ENCODE peak calls at places on chromosomes 5 and 9, in five cellular contexts. One of them, this sample, is unnamed.

GRCh38 chr5:168590666-168591065 is 11.5 kb upstream of the PANK3 start:
- DNase-seq in lung: no peak
- DNase-seq in naive thymus-derived CD4-positive, alpha-beta T cell: no peak
- DNase-seq in coronary artery: no peak
- DNase-seq in Peyer's patch: peak
- DNase-seq in this sample: no peak

GRCh38 chr5:171379961-171380360 is 7.7 kb upstream of the NPM1 start:
- DNase-seq in Peyer's patch: no peak
- DNase-seq in coronary artery: no peak
- DNase-seq in lung: no peak
- DNase-seq in naive thymus-derived CD4-positive, alpha-beta T cell: no peak
- DNase-seq in this sample: no peak

GRCh38 chr5:169174923-169175322 is 126.0 kb downstream of the SLIT3 start:
- DNase-seq in naive thymus-derived CD4-positive, alpha-beta T cell: no peak
- DNase-seq in lung: no peak
- DNase-seq in coronary artery: no peak
- DNase-seq in Peyer's patch: no peak
- DNase-seq in this sample: no peak

GRCh38 chr5:87069974-87070608 is 197.6 kb upstream of the RASA1 start:
- DNase-seq in Peyer's patch: no peak
- DNase-seq in coronary artery: no peak
- DNase-seq in naive thymus-derived CD4-positive, alpha-beta T cell: no peak
- DNase-seq in lung: no peak
- DNase-seq in this sample: peak

GRCh38 chr5:172235827-172236749 is 42.1 kb downstream of the EFCAB9 start:
- DNase-seq in Peyer's patch: no peak
- DNase-seq in coronary artery: no peak
- DNase-seq in lung: no peak
- DNase-seq in naive thymus-derived CD4-positive, alpha-beta T cell: no peak
- DNase-seq in this sample: no peak

GRCh38 chr5:126508251-126508961 is 85.2 kb downstream of the GRAMD2B start:
- DNase-seq in Peyer's patch: no peak
- DNase-seq in lung: no peak
- DNase-seq in naive thymus-derived CD4-positive, alpha-beta T cell: no peak
- DNase-seq in coronary artery: no peak
- DNase-seq in this sample: no peak

GRCh38 chr5:52725065-52725746 is 62.5 kb upstream of the ITGA1 start:
- DNase-seq in lung: peak
- DNase-seq in coronary artery: no peak
- DNase-seq in Peyer's patch: no peak
- DNase-seq in naive thymus-derived CD4-positive, alpha-beta T cell: peak
- DNase-seq in this sample: peak

GRCh38 chr9:129584136-129584535 is 36.8 kb downstream of the C9orf50 start:
- DNase-seq in naive thymus-derived CD4-positive, alpha-beta T cell: peak
- DNase-seq in coronary artery: peak
- DNase-seq in Peyer's patch: no peak
- DNase-seq in lung: peak
- DNase-seq in this sample: peak

GRCh38 chr9:124467410-124468060 is 17.3 kb downstream of the ADGRD2 start:
- DNase-seq in naive thymus-derived CD4-positive, alpha-beta T cell: no peak
- DNase-seq in Peyer's patch: peak
- DNase-seq in lung: no peak
- DNase-seq in coronary artery: no peak
- DNase-seq in this sample: no peak

GRCh38 chr9:27945386-27945785 is 372.1 kb upstream of the C9orf72 start:
- DNase-seq in lung: no peak
- DNase-seq in Peyer's patch: no peak
- DNase-seq in naive thymus-derived CD4-positive, alpha-beta T cell: no peak
- DNase-seq in coronary artery: no peak
- DNase-seq in this sample: no peak

GRCh38 chr5:1639757-1640156 is 116.0 kb upstream of the LPCAT1 start:
- DNase-seq in Peyer's patch: no peak
- DNase-seq in lung: no peak
- DNase-seq in naive thymus-derived CD4-positive, alpha-beta T cell: no peak
- DNase-seq in coronary artery: peak
- DNase-seq in this sample: no peak

GRCh38 chr5:146762830-146763229 is 115.7 kb downstream of the PPP2R2B start:
- DNase-seq in lung: no peak
- DNase-seq in coronary artery: no peak
- DNase-seq in Peyer's patch: no peak
- DNase-seq in naive thymus-derived CD4-positive, alpha-beta T cell: no peak
- DNase-seq in this sample: no peak

GRCh38 chr5:167081561-167081960 is 1209.9 kb upstream of the WWC1 start:
- DNase-seq in lung: no peak
- DNase-seq in coronary artery: no peak
- DNase-seq in naive thymus-derived CD4-positive, alpha-beta T cell: no peak
- DNase-seq in Peyer's patch: no peak
- DNase-seq in this sample: no peak

GRCh38 chr5:113202904-113203716 is 226.5 kb downstream of the DCP2 start:
- DNase-seq in coronary artery: peak
- DNase-seq in Peyer's patch: no peak
- DNase-seq in naive thymus-derived CD4-positive, alpha-beta T cell: no peak
- DNase-seq in lung: peak
- DNase-seq in this sample: peak

GRCh38 chr5:139494256-139494655 is 11.7 kb upstream of the STING1 start:
- DNase-seq in lung: no peak
- DNase-seq in Peyer's patch: no peak
- DNase-seq in coronary artery: no peak
- DNase-seq in naive thymus-derived CD4-positive, alpha-beta T cell: no peak
- DNase-seq in this sample: no peak

GRCh38 chr9:130267930-130268329 is 2.4 kb downstream of the HMCN2 start:
- DNase-seq in naive thymus-derived CD4-positive, alpha-beta T cell: no peak
- DNase-seq in lung: no peak
- DNase-seq in coronary artery: no peak
- DNase-seq in Peyer's patch: no peak
- DNase-seq in this sample: no peak

GRCh38 chr5:124923131-124923530 is 176.7 kb upstream of the ZNF608 start:
- DNase-seq in Peyer's patch: no peak
- DNase-seq in coronary artery: no peak
- DNase-seq in lung: no peak
- DNase-seq in naive thymus-derived CD4-positive, alpha-beta T cell: no peak
- DNase-seq in this sample: no peak

GRCh38 chr5:20528471-20528870 is 540.5 kb upstream of the CDH18 start:
- DNase-seq in naive thymus-derived CD4-positive, alpha-beta T cell: no peak
- DNase-seq in coronary artery: no peak
- DNase-seq in Peyer's patch: no peak
- DNase-seq in lung: no peak
- DNase-seq in this sample: no peak

GRCh38 chr5:14871573-14872069 is at the start of gene ANKH:
- DNase-seq in lung: peak
- DNase-seq in naive thymus-derived CD4-positive, alpha-beta T cell: peak
- DNase-seq in Peyer's patch: peak
- DNase-seq in coronary artery: peak
- DNase-seq in this sample: peak
- H3K27ac ChIP-seq in lung: peak
- H3K27ac ChIP-seq in naive thymus-derived CD4-positive, alpha-beta T cell: peak
- H3K27ac ChIP-seq in Peyer's patch: peak
- H3K27ac ChIP-seq in coronary artery: peak
- H3K27ac ChIP-seq in this sample: peak

DNA sequence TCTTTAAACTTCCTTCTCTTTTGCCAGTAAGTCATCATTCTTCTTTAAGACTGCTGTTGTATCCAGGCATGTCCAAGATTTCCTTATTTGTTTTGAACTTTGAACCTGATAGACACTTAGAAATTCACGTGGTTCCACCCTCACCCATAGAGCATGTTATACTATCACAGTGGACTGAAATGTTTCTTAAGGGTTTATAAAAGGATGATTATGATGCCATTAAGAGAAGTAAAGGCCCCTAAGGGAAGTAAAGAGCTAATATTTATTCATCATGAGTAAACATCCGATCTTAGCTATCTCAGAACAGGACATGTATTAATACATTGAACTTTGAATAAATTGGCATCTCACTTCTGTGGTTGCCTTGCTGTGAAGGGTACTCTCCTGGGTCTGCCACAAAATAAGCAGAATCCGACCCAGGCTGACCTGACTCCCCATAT is 49.8 kb downstream of the PRKACG start:
- DNase-seq in Peyer's patch: no peak
- DNase-seq in naive thymus-derived CD4-positive, alpha-beta T cell: no peak
- DNase-seq in lung: no peak
- DNase-seq in coronary artery: no peak
- DNase-seq in this sample: no peak
- H3K27ac ChIP-seq in Peyer's patch: peak
- H3K27ac ChIP-seq in naive thymus-derived CD4-positive, alpha-beta T cell: no peak
- H3K27ac ChIP-seq in lung: peak
- H3K27ac ChIP-seq in coronary artery: no peak
- H3K27ac ChIP-seq in this sample: no peak

GRCh38 chr5:161233553-161233952 is 313.0 kb downstream of the GABRB2 start:
- DNase-seq in Peyer's patch: no peak
- DNase-seq in coronary artery: no peak
- DNase-seq in naive thymus-derived CD4-positive, alpha-beta T cell: no peak
- DNase-seq in lung: no peak
- DNase-seq in this sample: no peak

GRCh38 chr5:161235569-161235968 is 311.0 kb downstream of the GABRB2 start:
- DNase-seq in lung: no peak
- DNase-seq in naive thymus-derived CD4-positive, alpha-beta T cell: no peak
- DNase-seq in coronary artery: no peak
- DNase-seq in Peyer's patch: no peak
- DNase-seq in this sample: no peak

DNA sequence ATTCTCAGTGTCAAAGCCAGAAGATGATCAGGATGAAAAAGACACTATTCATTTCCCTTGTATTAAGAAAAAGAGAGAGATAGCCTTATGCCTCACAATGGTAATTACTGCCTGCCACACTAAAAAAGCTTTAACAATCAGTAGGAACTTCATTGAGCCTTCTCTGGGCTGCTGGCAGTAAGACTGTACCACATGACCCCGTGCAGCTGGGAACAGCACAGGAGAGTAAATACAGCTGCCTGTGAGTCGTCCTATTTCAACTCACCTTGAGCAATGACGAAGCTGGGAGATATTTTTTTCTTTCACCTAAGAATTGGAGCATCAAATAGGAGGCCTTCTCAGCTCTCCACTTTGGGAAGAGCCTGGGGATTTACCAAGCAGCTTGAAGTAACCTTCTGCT is 316.3 kb downstream of the GABRB2 start:
- DNase-seq in naive thymus-derived CD4-positive, alpha-beta T cell: no peak
- DNase-seq in lung: no peak
- DNase-seq in Peyer's patch: no peak
- DNase-seq in coronary artery: no peak
- DNase-seq in this sample: no peak
- H3K27ac ChIP-seq in naive thymus-derived CD4-positive, alpha-beta T cell: no peak
- H3K27ac ChIP-seq in lung: no peak
- H3K27ac ChIP-seq in Peyer's patch: no peak
- H3K27ac ChIP-seq in coronary artery: no peak
- H3K27ac ChIP-seq in this sample: no peak

GRCh38 chr9:98807811-98808195 is 333 bp downstream of the GALNT12 start:
- DNase-seq in Peyer's patch: peak
- DNase-seq in lung: no peak
- DNase-seq in naive thymus-derived CD4-positive, alpha-beta T cell: peak
- DNase-seq in coronary artery: no peak
- DNase-seq in this sample: peak
- H3K27ac ChIP-seq in Peyer's patch: peak
- H3K27ac ChIP-seq in lung: no peak
- H3K27ac ChIP-seq in naive thymus-derived CD4-positive, alpha-beta T cell: no peak
- H3K27ac ChIP-seq in coronary artery: no peak
- H3K27ac ChIP-seq in this sample: no peak

GRCh38 chr5:31976161-31976560 is 198.0 kb downstream of the GOLPH3 start:
- DNase-seq in coronary artery: no peak
- DNase-seq in naive thymus-derived CD4-positive, alpha-beta T cell: no peak
- DNase-seq in lung: no peak
- DNase-seq in Peyer's patch: no peak
- DNase-seq in this sample: no peak
- H3K27ac ChIP-seq in coronary artery: no peak
- H3K27ac ChIP-seq in naive thymus-derived CD4-positive, alpha-beta T cell: no peak
- H3K27ac ChIP-seq in lung: no peak
- H3K27ac ChIP-seq in Peyer's patch: no peak
- H3K27ac ChIP-seq in this sample: no peak

GRCh38 chr9:35918780-35919179 is 9.5 kb downstream of the SPAAR start:
- DNase-seq in Peyer's patch: no peak
- DNase-seq in coronary artery: no peak
- DNase-seq in naive thymus-derived CD4-positive, alpha-beta T cell: no peak
- DNase-seq in lung: no peak
- DNase-seq in this sample: no peak

GRCh38 chr9:35923598-35923926 is 14.3 kb downstream of the SPAAR start:
- DNase-seq in coronary artery: no peak
- DNase-seq in Peyer's patch: no peak
- DNase-seq in lung: no peak
- DNase-seq in naive thymus-derived CD4-positive, alpha-beta T cell: no peak
- DNase-seq in this sample: no peak

GRCh38 chr9:35920004-35920658 is 10.8 kb downstream of the SPAAR start:
- DNase-seq in lung: no peak
- DNase-seq in naive thymus-derived CD4-positive, alpha-beta T cell: no peak
- DNase-seq in Peyer's patch: peak
- DNase-seq in coronary artery: no peak
- DNase-seq in this sample: no peak

GRCh38 chr9:35917261-35917660 is 8.0 kb downstream of the SPAAR start:
- DNase-seq in Peyer's patch: no peak
- DNase-seq in naive thymus-derived CD4-positive, alpha-beta T cell: no peak
- DNase-seq in coronary artery: no peak
- DNase-seq in lung: no peak
- DNase-seq in this sample: no peak

GRCh38 chr9:35919212-35920003 is 10.1 kb downstream of the SPAAR start:
- DNase-seq in naive thymus-derived CD4-positive, alpha-beta T cell: no peak
- DNase-seq in coronary artery: no peak
- DNase-seq in lung: no peak
- DNase-seq in Peyer's patch: no peak
- DNase-seq in this sample: no peak
- H3K27ac ChIP-seq in naive thymus-derived CD4-positive, alpha-beta T cell: no peak
- H3K27ac ChIP-seq in coronary artery: peak
- H3K27ac ChIP-seq in lung: peak
- H3K27ac ChIP-seq in Peyer's patch: peak
- H3K27ac ChIP-seq in this sample: peak

GRCh38 chr9:95073042-95073607 is 244.4 kb downstream of the FANCC start:
- DNase-seq in Peyer's patch: peak
- DNase-seq in naive thymus-derived CD4-positive, alpha-beta T cell: no peak
- DNase-seq in coronary artery: no peak
- DNase-seq in lung: no peak
- DNase-seq in this sample: no peak

GRCh38 chr9:95073918-95074317 is 243.6 kb downstream of the FANCC start:
- DNase-seq in naive thymus-derived CD4-positive, alpha-beta T cell: no peak
- DNase-seq in lung: no peak
- DNase-seq in coronary artery: no peak
- DNase-seq in Peyer's patch: no peak
- DNase-seq in this sample: no peak

GRCh38 chr9:95070549-95071021 is 246.9 kb downstream of the FANCC start:
- DNase-seq in coronary artery: no peak
- DNase-seq in Peyer's patch: no peak
- DNase-seq in naive thymus-derived CD4-positive, alpha-beta T cell: no peak
- DNase-seq in lung: no peak
- DNase-seq in this sample: no peak

GRCh38 chr9:95071925-95072324 is 245.6 kb downstream of the FANCC start:
- DNase-seq in lung: no peak
- DNase-seq in coronary artery: no peak
- DNase-seq in naive thymus-derived CD4-positive, alpha-beta T cell: no peak
- DNase-seq in Peyer's patch: no peak
- DNase-seq in this sample: no peak

GRCh38 chr9:95071450-95071849 is 246.1 kb downstream of the FANCC start:
- DNase-seq in lung: no peak
- DNase-seq in Peyer's patch: no peak
- DNase-seq in coronary artery: no peak
- DNase-seq in naive thymus-derived CD4-positive, alpha-beta T cell: no peak
- DNase-seq in this sample: no peak
- H3K27ac ChIP-seq in lung: peak
- H3K27ac ChIP-seq in Peyer's patch: peak
- H3K27ac ChIP-seq in coronary artery: peak
- H3K27ac ChIP-seq in naive thymus-derived CD4-positive, alpha-beta T cell: no peak
- H3K27ac ChIP-seq in this sample: no peak

This sample was measured in thyroid gland.